ENCODE peak calls at places on chromosomes 3 and 15, in five cellular contexts. U is A549, J is HepG2, W is GM23338, D is GM12878. G is an unnamed sample.
A peak's percentile ranks its signal among the peaks of the same experiment; 100 is the strongest.

GRCh38 chr3:109178701-109179100 is 42.2 kb downstream of the C3orf85 start:
- DNase-seq in W (no peak), J (no peak), U (no peak), D (no peak), G (no peak)

GRCh38 chr3:177236704-177237103 is 39.4 kb upstream of the TBL1XR1 start:
- DNase-seq in W (no peak), D (no peak), U (no peak), J (no peak), G (no peak)

GRCh38 chr15:71413419-71413818 is 298.1 kb downstream of the THSD4 start:
- DNase-seq in U (no peak), W (no peak), J (no peak), D (no peak), G (no peak)

GRCh38 chr3:79983063-79983561 is 215.3 kb upstream of the ROBO1 start:
- DNase-seq in D (no peak), U (no peak), W (no peak), J (no peak), G (no peak)

GRCh38 chr3:187318819-187319616 is 27.5 kb upstream of the MASP1 start:
- DNase-seq in W (peak; percentile 87), J (peak; percentile 35), D (no peak), U (peak; percentile 49), G (peak; percentile 53)

GRCh38 chr3:28840976-28841376 is 439.9 kb upstream of the RBMS3 start:
- DNase-seq in J (no peak), W (no peak), D (peak; percentile 40), U (no peak), G (no peak)

GRCh38 chr3:81352867-81353266 is 408.6 kb downstream of the GBE1 start:
- DNase-seq in W (peak; percentile 64), D (no peak), J (peak; percentile 40), U (peak; percentile 62), G (no peak)

GRCh38 chr3:195128255-195129071 is 142.5 kb downstream of the XXYLT1 start:
- DNase-seq in W (no peak), J (no peak), U (no peak), D (no peak), G (no peak)

GRCh38 chr3:42841332-42841731 is 32.1 kb downstream of the ACKR2 start:
- DNase-seq in J (no peak), W (no peak), U (no peak), D (no peak), G (no peak)

GRCh38 chr3:133459400-133459799 is 59.5 kb downstream of the BFSP2 start:
- DNase-seq in W (no peak), U (no peak), J (peak; percentile 27), D (no peak), G (no peak)

GRCh38 chr3:14019459-14019858 is 105.2 kb downstream of the CHCHD4 start:
- DNase-seq in U (peak; percentile 19), D (no peak), W (no peak), J (no peak), G (no peak)

GRCh38 chr3:114827495-114827894 is 319.6 kb downstream of the ZBTB20 start:
- DNase-seq in W (peak; percentile 80), U (peak; percentile 73), D (peak; percentile 16), J (peak; percentile 66), G (peak; percentile 27)

GRCh38 chr15:23823508-23823907 is 136.4 kb upstream of the NDN start:
- DNase-seq in U (peak; percentile 23), D (no peak), W (peak; percentile 88), J (peak; percentile 29), G (peak; percentile 49)

GRCh38 chr15:42549052-42549491 is 434 bp downstream of the HAUS2 start:
- DNase-seq in J (peak; percentile 12), U (peak; percentile 35), D (no peak), W (peak; percentile 56), G (no peak)

GRCh38 chr3:190701096-190701532 is 161.4 kb downstream of the GMNC start:
- DNase-seq in J (peak; percentile 91), D (no peak), U (peak; percentile 79), W (peak; percentile 66), G (no peak)

GRCh38 chr3:155701882-155702465 is 42.9 kb downstream of the PLCH1 start:
- DNase-seq in W (peak; percentile 90), J (peak; percentile 62), U (peak; percentile 63), D (no peak), G (peak; percentile 24)

GRCh38 chr15:59438891-59439290 is 905 bp downstream of the FAM81A start:
- DNase-seq in W (no peak), J (no peak), D (no peak), U (peak; percentile 38), G (no peak)
- TF ChIP-seq JUNB in W (no peak), J (no peak), D (no peak), U (no peak), G (no peak)

GRCh38 chr15:62874933-62875625 is 167.5 kb upstream of the TPM1 start:
- DNase-seq in U (no peak), D (no peak), J (no peak), W (no peak), G (no peak)
- TF ChIP-seq JUNB in U (no peak), D (no peak), J (no peak), W (no peak), G (no peak)

GRCh38 chr3:169897284-169897683 is 14.1 kb upstream of the SAMD7 start:
- DNase-seq in U (no peak), J (no peak), W (no peak), D (no peak), G (no peak)

DNA sequence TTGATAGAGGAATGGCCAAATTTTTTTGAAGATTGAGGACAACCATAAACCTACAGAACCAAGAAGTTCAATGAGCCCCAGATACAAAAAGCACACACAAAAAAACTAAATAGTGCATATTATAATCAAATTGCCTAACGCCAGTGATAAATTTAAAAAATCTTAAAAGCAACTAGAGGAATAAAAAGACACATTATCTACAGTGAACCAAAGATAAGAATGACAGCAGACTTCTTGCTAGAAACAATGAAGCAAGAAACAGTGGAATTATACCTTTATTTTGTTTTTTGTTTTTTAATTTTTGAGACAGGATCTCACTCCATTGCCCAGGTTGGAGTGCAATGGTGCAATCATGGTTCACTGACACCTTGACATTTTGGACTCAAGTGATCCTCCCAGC is 9.9 kb upstream of the SAMD7 start:
- DNase-seq in J (no peak), W (no peak), D (no peak), U (no peak), G (no peak)
- TF ChIP-seq JUNB in J (no peak), W (no peak), D (no peak), U (no peak), G (no peak)

GRCh38 chr15:73246898-73247297 is 121.9 kb downstream of the HCN4 start:
- DNase-seq in U (no peak), J (no peak), D (no peak), W (no peak), G (no peak)

GRCh38 chr15:73239564-73240208 is 129.1 kb downstream of the HCN4 start:
- DNase-seq in W (peak; percentile 34), D (no peak), J (no peak), U (peak; percentile 40), G (no peak)

GRCh38 chr15:73246411-73246810 is 122.3 kb downstream of the HCN4 start:
- DNase-seq in W (no peak), D (no peak), J (no peak), U (no peak), G (no peak)

GRCh38 chr15:73240864-73241499 is 127.8 kb downstream of the HCN4 start:
- DNase-seq in W (peak; percentile 79), D (peak; percentile 28), U (peak; percentile 78), J (peak; percentile 59), G (peak; percentile 62)

DNA sequence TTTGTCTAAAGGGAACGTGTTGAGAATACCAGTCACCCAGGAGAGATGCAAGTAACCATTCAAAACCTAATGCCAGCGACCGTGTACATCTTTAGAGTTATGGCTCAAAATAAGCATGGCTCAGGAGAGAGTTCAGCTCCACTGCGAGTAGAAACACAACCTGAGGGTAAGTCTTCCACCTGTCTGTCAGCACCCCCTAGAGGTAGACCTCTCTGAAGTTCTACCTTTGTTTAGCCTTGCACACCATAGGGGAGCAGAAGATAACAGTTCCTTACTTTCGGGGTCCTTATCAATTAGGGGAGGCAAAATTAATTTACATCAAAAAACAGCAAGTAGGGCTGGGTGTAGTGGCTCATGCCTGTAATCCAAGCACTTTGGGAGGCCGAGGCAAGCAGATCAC is 124.4 kb downstream of the HCN4 start:
- DNase-seq in W (peak; percentile 76), U (peak; percentile 54), D (no peak), J (peak; percentile 31), G (peak; percentile 20)
- TF ChIP-seq JUNB in W (no peak), U (no peak), D (no peak), J (no peak), G (no peak)

GRCh38 chr3:29950232-29950631 is 656.2 kb upstream of the TGFBR2 start:
- DNase-seq in D (no peak), U (no peak), W (no peak), J (no peak), G (no peak)

GRCh38 chr3:29949131-29949530 is 657.3 kb upstream of the TGFBR2 start:
- DNase-seq in U (no peak), J (no peak), D (no peak), W (no peak), G (no peak)
- TF ChIP-seq JUNB in U (no peak), J (no peak), D (no peak), W (no peak), G (no peak)

GRCh38 chr3:46916278-46916677 is 38.8 kb downstream of the PTH1R start:
- DNase-seq in U (no peak), D (no peak), W (no peak), J (no peak), G (no peak)

GRCh38 chr3:46914849-46915248 is 37.3 kb downstream of the PTH1R start:
- DNase-seq in W (no peak), U (no peak), J (no peak), D (no peak), G (no peak)

GRCh38 chr3:46912986-46913385 is 35.5 kb downstream of the PTH1R start:
- DNase-seq in W (no peak), J (no peak), D (no peak), U (no peak), G (no peak)

GRCh38 chr3:46915297-46915822 is 37.8 kb downstream of the PTH1R start:
- DNase-seq in W (no peak), D (no peak), J (no peak), U (no peak), G (no peak)

GRCh38 chr3:46913644-46914043 is 36.1 kb downstream of the PTH1R start:
- DNase-seq in W (no peak), U (peak; percentile 43), J (no peak), D (no peak), G (no peak)
- TF ChIP-seq JUNB in W (no peak), U (no peak), J (no peak), D (no peak), G (no peak)

GRCh38 chr3:111246967-111247760 is 175.5 kb downstream of the NECTIN3 start:
- DNase-seq in U (peak; percentile 56), D (no peak), W (no peak), J (peak; percentile 24), G (no peak)
- TF ChIP-seq JUNB in U (no peak), D (no peak), W (no peak), J (no peak), G (no peak)

GRCh38 chr3:72744330-72744729 is 103.9 kb downstream of the SHQ1 start:
- DNase-seq in D (no peak), U (no peak), J (peak; percentile 56), W (no peak), G (no peak)

GRCh38 chr3:72750405-72750922 is 97.8 kb downstream of the SHQ1 start:
- DNase-seq in U (no peak), W (no peak), D (no peak), J (no peak), G (no peak)

GRCh38 chr3:72748659-72749058 is 99.6 kb downstream of the SHQ1 start:
- DNase-seq in U (no peak), D (no peak), W (no peak), J (no peak), G (no peak)

GRCh38 chr3:72745146-72745976 is 102.9 kb downstream of the SHQ1 start:
- DNase-seq in W (no peak), J (no peak), D (no peak), U (no peak), G (no peak)

GRCh38 chr3:72746412-72747411 is 101.5 kb downstream of the SHQ1 start:
- DNase-seq in W (no peak), D (no peak), J (no peak), U (no peak), G (no peak)
- TF ChIP-seq JUNB in W (no peak), D (no peak), J (no peak), U (no peak), G (no peak)

G was measured in K562.